ENCODE peak calls at places on chromosomes 2 and 18, in seven cellular contexts. X is HepG2, E is K562, P is HCT116, T is H1, Q is GM12878, R is SK-N-SH. H is an unnamed sample.

GRCh38 chr2:127348421-127349000 is 39.3 kb downstream of the MAP3K2 start:
- DNase-seq in E (no peak), T (no peak), P (no peak), Q (no peak), X (no peak), R (no peak), H (no peak)

GRCh38 chr2:15042824-15043223 is 410.3 kb downstream of the LRATD1 start:
- DNase-seq in R (no peak), T (no peak), X (no peak), P (no peak), E (no peak), Q (no peak), H (no peak)

GRCh38 chr18:14089781-14090180 is 42.5 kb downstream of the ZNF519 start:
- DNase-seq in T (no peak), E (no peak), X (no peak), R (no peak), P (no peak), Q (no peak), H (no peak)

GRCh38 chr2:203437516-203437915 is 97.6 kb downstream of the RAPH1 start:
- DNase-seq in R (no peak), P (no peak), T (no peak), Q (no peak), X (no peak), E (no peak), H (no peak)

GRCh38 chr2:237280235-237280634 is 133.7 kb downstream of the COL6A3 start:
- DNase-seq in P (no peak), X (no peak), R (no peak), Q (no peak), E (no peak), T (no peak), H (no peak)

GRCh38 chr2:105315314-105315713 is 14.2 kb downstream of the TGFBRAP1 start:
- DNase-seq in P (no peak), X (no peak), R (no peak), T (no peak), Q (no peak), E (no peak), H (no peak)

GRCh38 chr18:75471850-75472249 is 44.3 kb upstream of the SMIM21 start:
- DNase-seq in X (no peak), R (no peak), Q (no peak), P (no peak), T (no peak), E (no peak), H (no peak)

GRCh38 chr2:80111185-80111584 is 193.4 kb downstream of the LRRTM1 start:
- DNase-seq in E (no peak), T (no peak), R (no peak), P (no peak), X (no peak), Q (no peak), H (no peak)

GRCh38 chr2:201966691-201967388 is 66.8 kb upstream of the FZD7 start:
- DNase-seq in T (no peak), P (no peak), Q (no peak), E (no peak), R (peak), X (no peak), H (peak)

GRCh38 chr2:122535960-122536517 is 780.6 kb downstream of the TSN start:
- DNase-seq in Q (no peak), R (no peak), P (no peak), E (no peak), X (no peak), T (no peak), H (no peak)

GRCh38 chr2:122528061-122528460 is 772.6 kb downstream of the TSN start:
- DNase-seq in T (no peak), Q (no peak), E (no peak), X (no peak), R (no peak), P (no peak), H (no peak)

GRCh38 chr2:122528958-122529670 is 773.7 kb downstream of the TSN start:
- DNase-seq in T (no peak), R (no peak), P (no peak), E (no peak), X (no peak), Q (no peak), H (no peak)

GRCh38 chr2:122531803-122532344 is 776.4 kb downstream of the TSN start:
- DNase-seq in T (peak), P (no peak), Q (no peak), R (peak), X (no peak), E (no peak), H (no peak)

GRCh38 chr2:122530812-122531211 is 775.4 kb downstream of the TSN start:
- DNase-seq in R (peak), T (no peak), E (no peak), Q (peak), P (no peak), X (no peak), H (no peak)
- TF ChIP-seq JUND in R (no peak), T (no peak), E (no peak), Q (no peak), P (no peak), X (no peak), H (no peak)

GRCh38 chr2:191946471-191947182 is 99.7 kb upstream of the CAVIN2 start:
- DNase-seq in R (no peak), X (no peak), T (no peak), P (no peak), Q (no peak), E (no peak), H (no peak)
- TF ChIP-seq JUND in R (no peak), X (no peak), T (no peak), P (no peak), Q (no peak), E (no peak), H (no peak)

GRCh38 chr2:241675885-241676284 is 10.7 kb downstream of the DTYMK start:
- DNase-seq in P (no peak), T (no peak), X (no peak), Q (no peak), E (no peak), R (no peak), H (no peak)

GRCh38 chr2:241672243-241673188 is 14.1 kb downstream of the DTYMK start:
- DNase-seq in Q (no peak), X (no peak), P (no peak), T (no peak), E (no peak), R (no peak), H (no peak)

GRCh38 chr2:241673189-241673663 is 13.4 kb downstream of the DTYMK start:
- DNase-seq in Q (no peak), P (no peak), E (no peak), R (no peak), X (no peak), T (no peak), H (no peak)

GRCh38 chr2:241671457-241672240 is 15.0 kb downstream of the DTYMK start:
- DNase-seq in P (no peak), E (no peak), T (no peak), R (no peak), Q (no peak), X (no peak), H (no peak)

GRCh38 chr2:241673797-241674725 is 12.6 kb downstream of the DTYMK start:
- DNase-seq in P (no peak), X (peak), T (peak), R (peak), Q (no peak), E (peak), H (no peak)
- TF ChIP-seq JUND in P (no peak), X (no peak), T (no peak), R (no peak), Q (no peak), E (no peak), H (no peak)

DNA sequence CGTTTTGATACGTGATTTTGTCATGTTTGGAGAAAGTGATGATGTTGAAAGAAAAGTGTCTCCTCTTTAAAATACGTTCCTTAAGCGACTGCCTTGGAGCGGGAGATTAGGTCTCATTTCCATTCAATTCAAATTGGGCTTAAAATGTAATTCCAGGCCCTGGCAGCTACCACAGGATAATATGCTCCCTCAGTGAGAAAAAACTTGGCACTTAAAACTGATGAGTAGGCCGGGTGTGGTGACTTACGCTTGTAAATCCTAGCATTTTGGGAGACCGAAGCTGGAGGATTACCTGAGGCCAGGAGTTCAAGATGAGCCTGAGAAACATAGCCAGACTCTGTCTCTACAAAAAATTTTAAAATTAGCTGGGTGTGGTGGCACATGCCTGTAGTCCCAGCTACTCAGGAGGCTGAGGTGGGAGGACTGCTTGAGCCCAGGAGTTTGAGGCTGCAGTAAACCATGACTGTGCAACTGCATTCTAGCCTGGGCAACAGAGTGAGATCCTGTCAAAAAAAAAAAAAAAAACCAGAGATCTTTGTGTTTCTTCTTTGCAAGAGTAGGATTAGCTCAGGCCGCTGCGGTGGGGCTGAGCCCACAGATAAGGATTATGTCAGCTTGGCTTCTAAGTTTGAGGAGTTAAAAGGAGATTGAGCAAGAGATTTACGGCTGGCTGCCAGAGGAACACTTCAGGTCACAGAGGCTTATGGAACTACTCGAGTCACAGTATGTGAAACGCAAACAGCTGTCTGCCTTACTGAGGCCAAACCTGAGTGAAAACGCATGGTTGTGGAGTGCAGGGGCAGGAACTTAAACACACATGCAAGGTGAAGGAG is 146.5 kb upstream of the L3MBTL4 start:
- DNase-seq in E (peak), R (no peak), X (no peak), Q (no peak), T (no peak), P (no peak), H (no peak)
- TF ChIP-seq JUND in E (no peak), R (no peak), X (no peak), Q (no peak), T (no peak), P (no peak), H (no peak)

DNA sequence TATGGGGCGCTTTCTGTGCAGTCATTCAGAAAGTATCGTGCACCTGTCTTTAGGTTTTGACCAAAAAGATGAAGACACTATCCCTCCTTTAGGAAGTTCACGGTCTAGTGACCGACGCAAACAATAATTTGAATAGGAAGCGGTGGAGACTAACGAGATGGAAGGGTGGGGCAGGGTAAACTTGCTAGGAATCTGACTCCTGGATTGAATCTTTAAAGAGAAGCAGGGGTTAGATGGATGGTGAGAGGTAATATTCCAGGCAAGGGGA is 636 bp upstream of the TXNL1 start:
- DNase-seq in Q (no peak), X (no peak), T (no peak), E (no peak), R (peak), P (no peak), H (no peak)
- TF ChIP-seq JUND in Q (no peak), X (no peak), T (no peak), E (no peak), R (no peak), P (no peak), H (no peak)

GRCh38 chr2:20674974-20675679 is 8.2 kb downstream of the GDF7 start:
- DNase-seq in T (no peak), R (no peak), E (no peak), Q (no peak), X (peak), P (no peak), H (no peak)
- TF ChIP-seq JUND in T (no peak), R (peak), E (no peak), Q (no peak), X (no peak), P (no peak), H (no peak)

DNA sequence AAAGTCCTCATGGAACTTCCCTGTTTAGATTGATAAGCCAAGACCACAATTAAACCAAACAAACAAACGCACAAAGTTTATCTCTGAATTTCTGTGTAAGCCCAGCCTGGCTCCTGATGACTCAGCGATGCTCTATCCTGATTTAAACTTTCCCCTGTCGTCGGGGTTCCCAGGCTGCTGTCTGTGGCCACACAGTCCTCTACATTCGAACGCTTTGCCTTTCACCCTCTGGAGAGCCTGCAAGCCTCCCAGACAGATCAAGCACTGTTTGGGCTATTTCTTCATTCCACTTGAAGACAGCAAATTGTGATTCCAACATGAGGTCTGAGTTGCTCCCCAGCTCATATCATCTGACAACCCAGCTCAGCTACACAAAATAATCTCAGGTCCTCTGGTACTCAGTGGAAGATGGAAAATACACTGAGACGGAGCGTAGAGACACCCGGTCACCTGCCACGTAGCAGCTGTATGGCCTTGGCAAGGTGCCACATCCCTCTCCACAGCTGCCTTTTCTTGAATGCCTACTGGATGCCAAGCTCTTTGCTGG is 51.2 kb downstream of the CYRIA start:
- DNase-seq in P (no peak), Q (no peak), R (no peak), X (no peak), E (no peak), T (no peak), H (no peak)
- TF ChIP-seq JUND in P (no peak), Q (no peak), R (no peak), X (no peak), E (peak), T (no peak), H (no peak)

DNA sequence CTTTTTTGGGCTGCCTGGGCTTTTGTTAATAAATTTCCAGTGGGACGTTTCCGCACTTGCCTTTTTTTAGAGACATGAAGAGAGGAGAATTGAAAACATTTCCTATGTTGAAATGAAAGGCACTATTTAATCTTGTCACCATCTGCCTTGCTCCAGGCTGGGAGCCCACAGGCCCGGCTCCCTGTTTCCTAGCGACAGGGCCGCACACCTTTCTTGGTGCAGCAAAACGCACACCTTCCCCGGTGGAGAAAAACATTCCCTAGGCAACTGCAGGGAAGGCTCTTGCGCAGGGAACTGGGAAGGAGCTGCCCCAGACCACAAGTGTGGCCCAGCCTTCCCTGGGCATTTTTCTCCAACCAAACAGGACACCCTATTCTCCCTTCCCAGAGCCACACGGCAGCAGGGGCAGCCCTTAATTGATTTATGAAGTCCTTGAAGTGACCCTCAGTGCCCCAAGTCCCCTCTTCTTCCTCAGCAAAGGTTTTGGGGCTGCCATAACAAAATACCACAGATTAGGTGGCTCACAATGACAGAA is 132.9 kb upstream of the MSH6 start:
- DNase-seq in X (no peak), Q (no peak), P (no peak), R (no peak), E (no peak), T (no peak), H (no peak)
- TF ChIP-seq JUND in X (no peak), Q (no peak), P (no peak), R (no peak), E (no peak), T (no peak), H (no peak)

GRCh38 chr2:227867386-227867785 is 4.0 kb upstream of the DAW1 start:
- DNase-seq in T (no peak), X (no peak), E (no peak), Q (no peak), P (no peak), R (no peak), H (no peak)

GRCh38 chr2:227871375-227871788 is at the start of gene DAW1:
- DNase-seq in R (peak), E (peak), Q (no peak), T (peak), X (peak), P (no peak), H (no peak)

GRCh38 chr2:227872676-227873075 is 1.2 kb downstream of the DAW1 start:
- DNase-seq in X (no peak), P (no peak), T (no peak), R (no peak), E (no peak), Q (no peak), H (no peak)

GRCh38 chr2:227865281-227865680 is 6.2 kb upstream of the DAW1 start:
- DNase-seq in Q (no peak), P (no peak), E (no peak), T (no peak), R (no peak), X (no peak), H (no peak)

GRCh38 chr2:227870710-227871374 is 589 bp upstream of the DAW1 start:
- DNase-seq in E (no peak), T (no peak), P (no peak), R (no peak), Q (no peak), X (no peak), H (no peak)
- TF ChIP-seq JUND in E (no peak), T (no peak), P (no peak), R (peak), Q (no peak), X (no peak), H (no peak)